ENCODE peak calls at places on chromosomes 11 and 22, in eight cellular contexts. F, K, M, O, V, L, P and Q are unnamed samples. For H3K4me1, the result is how much of the 10 kb centered on the place peaks cover.

GRCh38 chr11:75223954-75224643 is 16.5 kb upstream of the TPBGL start:
- ATAC-seq in F (peak), K (peak), M (peak), O (peak), V (no peak), L (no peak), P (peak), Q (no peak)

GRCh38 chr11:121557348-121557747 is 104.6 kb upstream of the SORL1-AS1 start:
- ATAC-seq in F (no peak), K (no peak), M (no peak), O (no peak), V (no peak), L (peak), P (no peak), Q (no peak)

GRCh38 chr22:29145321-29146072 is 60.2 kb upstream of the EMID1 start:
- ATAC-seq in F (peak), K (peak), M (peak), O (no peak), V (no peak), L (no peak), P (no peak), Q (no peak)

GRCh38 chr22:24707477-24707816 is 67.1 kb downstream of the PIWIL3 start:
- ATAC-seq in F (peak), K (peak), M (peak), O (peak), V (peak), L (no peak), P (peak), Q (no peak)

GRCh38 chr11:14672635-14673034 is 29.0 kb downstream of the PDE3B start:
- ATAC-seq in F (no peak), K (no peak), M (no peak), O (no peak), V (no peak), L (no peak), P (no peak), Q (no peak)

GRCh38 chr11:110148775-110149744 is 55.9 kb downstream of the ZC3H12C start:
- ATAC-seq in F (no peak), K (peak), M (no peak), O (peak), V (peak), L (peak), P (no peak), Q (no peak)

GRCh38 chr22:40237241-40237640 is 59.5 kb downstream of the TNRC6B start:
- ATAC-seq in F (no peak), K (no peak), M (no peak), O (no peak), V (no peak), L (peak), P (no peak), Q (no peak)

GRCh38 chr11:128465531-128465930 is 121.8 kb downstream of the ETS1 start:
- ATAC-seq in F (no peak), K (no peak), M (no peak), O (no peak), V (no peak), L (no peak), P (no peak), Q (no peak)

GRCh38 chr11:821513-822371 is 3.0 kb downstream of the PNPLA2 start:
- ATAC-seq in F (no peak), K (no peak), M (no peak), O (no peak), V (peak), L (no peak), P (no peak), Q (no peak)

GRCh38 chr22:24845036-24845918 is 39.3 kb downstream of the SGSM1 start:
- ATAC-seq in F (no peak), K (no peak), M (no peak), O (no peak), V (peak), L (no peak), P (no peak), Q (no peak)

GRCh38 chr11:10885703-10886363 is 28.0 kb upstream of the ZBED5 start:
- ATAC-seq in F (no peak), K (no peak), M (no peak), O (no peak), V (no peak), L (no peak), P (no peak), Q (no peak)

GRCh38 chr11:78351193-78351592 is 66.4 kb downstream of the GAB2 start:
- ATAC-seq in F (no peak), K (no peak), M (peak), O (peak), V (no peak), L (peak), P (peak), Q (no peak)

GRCh38 chr11:6646040-6646439 is 9.6 kb downstream of the DCHS1 start:
- ATAC-seq in F (no peak), K (no peak), M (no peak), O (peak), V (peak), L (peak), P (no peak), Q (peak)

GRCh38 chr22:46721716-46722115 is 16.3 kb downstream of the CERK start:
- ATAC-seq in F (no peak), K (no peak), M (no peak), O (no peak), V (no peak), L (no peak), P (no peak), Q (no peak)

GRCh38 chr22:31612891-31613285 is 49.1 kb downstream of the PISD start:
- ATAC-seq in F (no peak), K (no peak), M (no peak), O (no peak), V (no peak), L (no peak), P (no peak), Q (no peak)

GRCh38 chr11:48036011-48036410 is 55.7 kb downstream of the PTPRJ start:
- ATAC-seq in F (no peak), K (no peak), M (peak), O (no peak), V (no peak), L (no peak), P (no peak), Q (no peak)

GRCh38 chr11:1330473-1330872 is 21.0 kb upstream of the TOLLIP start:
- ATAC-seq in F (no peak), K (no peak), M (no peak), O (no peak), V (no peak), L (no peak), P (no peak), Q (no peak)

GRCh38 chr11:34075178-34075820 is 23.8 kb downstream of the CAPRIN1 start:
- ATAC-seq in F (no peak), K (peak), M (no peak), O (no peak), V (no peak), L (no peak), P (peak), Q (no peak)

GRCh38 chr22:36386900-36387663 is 685 bp downstream of the MYH9 start:
- ATAC-seq in F (peak), K (peak), M (peak), O (peak), V (peak), L (peak), P (peak), Q (no peak)

GRCh38 chr11:110447897-110448522 is 18.3 kb downstream of the FDX1 start:
- ATAC-seq in F (no peak), K (peak), M (no peak), O (peak), V (no peak), L (peak), P (no peak), Q (no peak)

GRCh38 chr22:40898850-40899357 is 37.0 kb upstream of the DNAJB7 start:
- ATAC-seq in F (no peak), K (peak), M (peak), O (peak), V (peak), L (peak), P (peak), Q (no peak)

GRCh38 chr22:50715250-50715649 is 22.8 kb upstream of the ACR start:
- ATAC-seq in F (no peak), K (no peak), M (no peak), O (no peak), V (no peak), L (no peak), P (no peak), Q (no peak)

GRCh38 chr22:38731703-38732161 is 24.1 kb downstream of the SUN2 start:
- ATAC-seq in F (no peak), K (no peak), M (no peak), O (no peak), V (no peak), L (no peak), P (no peak), Q (no peak)

GRCh38 chr22:39956932-39957664 is 3.1 kb upstream of the TMA7B start:
- ATAC-seq in F (no peak), K (no peak), M (no peak), O (no peak), V (no peak), L (peak), P (no peak), Q (no peak)

GRCh38 chr11:117300301-117300700 is 9.2 kb downstream of the BACE1-AS start:
- ATAC-seq in F (peak), K (no peak), M (peak), O (peak), V (peak), L (peak), P (peak), Q (peak)

GRCh38 chr22:50546326-50547230 is 879 bp downstream of the KLHDC7B start:
- ATAC-seq in F (peak), K (no peak), M (no peak), O (no peak), V (no peak), L (no peak), P (no peak), Q (no peak)

GRCh38 chr22:37459211-37459610 is 27.0 kb downstream of the MFNG start:
- ATAC-seq in F (no peak), K (no peak), M (no peak), O (no peak), V (no peak), L (no peak), P (no peak), Q (no peak)

GRCh38 chr11:108246885-108247284 is 24.0 kb downstream of the ATM start:
- ATAC-seq in F (no peak), K (no peak), M (no peak), O (no peak), V (no peak), L (no peak), P (no peak), Q (no peak)

GRCh38 chr11:39630365-39630764 is 1829.1 kb downstream of the LRRC4C start:
- ATAC-seq in F (no peak), K (no peak), M (no peak), O (no peak), V (no peak), L (no peak), P (no peak), Q (no peak)

GRCh38 chr22:35995345-35995744 is 33.3 kb downstream of the RBFOX2 start:
- ATAC-seq in F (no peak), K (no peak), M (no peak), O (peak), V (peak), L (no peak), P (no peak), Q (peak)

GRCh38 chr11:19812710-19813109 is 100.1 kb downstream of the NAV2 start:
- ATAC-seq in F (no peak), K (no peak), M (no peak), O (no peak), V (no peak), L (no peak), P (no peak), Q (no peak)

GRCh38 chr22:25837288-25837900 is 95.4 kb downstream of the MYO18B start:
- ATAC-seq in F (no peak), K (no peak), M (no peak), O (no peak), V (no peak), L (no peak), P (no peak), Q (no peak)

GRCh38 chr11:59191899-59192298 is 20.0 kb downstream of the DTX4 start:
- ATAC-seq in F (peak), K (no peak), M (no peak), O (no peak), V (peak), L (no peak), P (no peak), Q (no peak)

GRCh38 chr11:59187587-59187986 is 15.7 kb downstream of the DTX4 start:
- ATAC-seq in F (no peak), K (no peak), M (no peak), O (no peak), V (peak), L (no peak), P (no peak), Q (peak)

GRCh38 chr11:59191095-59191494 is 19.2 kb downstream of the DTX4 start:
- ATAC-seq in F (peak), K (no peak), M (no peak), O (no peak), V (no peak), L (no peak), P (no peak), Q (no peak)

GRCh38 chr11:59188954-59189353 is 17.0 kb downstream of the DTX4 start:
- ATAC-seq in F (no peak), K (no peak), M (no peak), O (no peak), V (no peak), L (no peak), P (no peak), Q (no peak)

GRCh38 chr11:59189986-59190385 is 18.1 kb downstream of the DTX4 start:
- ATAC-seq in F (no peak), K (no peak), M (no peak), O (no peak), V (no peak), L (no peak), P (no peak), Q (no peak)
- H3K4me1 ChIP-seq in F (under half), K (under half), M (under half), O (under half), V (half or more), L (under half), P (under half), Q (under half)

DNA sequence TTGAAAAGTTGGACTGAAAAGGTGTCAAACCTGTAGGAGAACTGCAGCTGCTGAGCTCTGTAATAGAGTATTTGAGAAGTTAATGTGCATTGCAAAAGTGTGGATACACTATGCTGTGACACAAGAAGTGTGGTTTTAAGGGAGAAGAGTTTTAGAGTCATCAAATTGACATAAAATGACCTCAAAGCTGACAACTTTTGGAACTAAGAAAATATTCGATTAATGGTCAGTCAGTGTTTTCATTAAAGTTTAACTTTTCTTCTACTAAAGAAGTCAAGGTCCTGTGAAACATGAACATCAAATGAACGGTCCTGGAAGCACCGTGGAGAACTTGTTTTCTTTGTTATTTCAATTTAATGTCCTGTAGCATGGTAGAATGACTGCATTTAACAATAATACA is 624.0 kb upstream of the CCDC90B start:
- ATAC-seq in F (no peak), K (no peak), M (no peak), O (no peak), V (no peak), L (no peak), P (no peak), Q (no peak)
- TF ChIP-seq POLR2AphosphoS5 in F (no peak), K (no peak), M (no peak), O (no peak), V (no peak), L (no peak), P (no peak), Q (no peak)

GRCh38 chr11:66493124-66493523 is 12.9 kb downstream of the DPP3 start:
- ATAC-seq in F (no peak), K (no peak), M (no peak), O (no peak), V (no peak), L (no peak), P (no peak), Q (no peak)

GRCh38 chr11:66488957-66489356 is 8.7 kb downstream of the DPP3 start:
- ATAC-seq in F (no peak), K (no peak), M (no peak), O (no peak), V (no peak), L (no peak), P (no peak), Q (no peak)

GRCh38 chr11:66492161-66492865 is 12.1 kb downstream of the DPP3 start:
- ATAC-seq in F (no peak), K (no peak), M (no peak), O (no peak), V (no peak), L (no peak), P (no peak), Q (no peak)

GRCh38 chr11:66489636-66490035 is 9.4 kb downstream of the DPP3 start:
- ATAC-seq in F (no peak), K (no peak), M (no peak), O (no peak), V (no peak), L (no peak), P (no peak), Q (no peak)

GRCh38 chr11:66491315-66491935 is 11.2 kb downstream of the DPP3 start:
- ATAC-seq in F (peak), K (peak), M (peak), O (peak), V (no peak), L (peak), P (peak), Q (no peak)
- TF ChIP-seq CTCF in F (peak), K (peak), M (peak), O (peak), V (no peak), L (peak), P (peak), Q (no peak)

DNA sequence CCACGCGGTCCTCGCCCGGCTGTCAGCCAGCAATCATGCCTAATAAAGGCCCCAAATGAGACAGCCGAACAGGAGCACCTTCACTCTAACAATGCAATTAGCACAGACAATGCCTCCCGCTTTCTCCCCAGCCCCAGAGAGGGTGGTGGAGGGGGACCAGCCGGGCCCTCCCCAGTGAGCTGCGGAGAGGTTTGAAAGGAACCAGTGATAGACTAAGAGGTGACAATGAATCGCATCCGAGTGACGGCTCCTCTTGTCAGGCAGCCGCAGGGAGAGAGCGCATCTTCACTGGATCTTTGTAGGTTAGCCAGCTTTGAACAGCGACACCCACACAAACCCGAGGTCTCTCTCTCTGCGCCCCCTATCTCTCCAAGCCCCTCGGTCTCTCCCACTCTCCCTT is 28.0 kb downstream of the FLRT1 start:
- ATAC-seq in F (no peak), K (no peak), M (no peak), O (no peak), V (no peak), L (no peak), P (no peak), Q (no peak)
- H3K4me1 ChIP-seq in F (under half), K (under half), M (under half), O (under half), V (under half), L (under half), P (under half), Q (under half)

GRCh38 chr11:68385128-68385527 is 72.7 kb downstream of the LRP5 start:
- ATAC-seq in F (no peak), K (no peak), M (no peak), O (no peak), V (no peak), L (no peak), P (no peak), Q (no peak)

GRCh38 chr11:68382358-68382998 is 70.1 kb downstream of the LRP5 start:
- ATAC-seq in F (no peak), K (no peak), M (no peak), O (no peak), V (no peak), L (no peak), P (no peak), Q (no peak)

GRCh38 chr11:68384530-68385081 is 72.2 kb downstream of the LRP5 start:
- ATAC-seq in F (no peak), K (no peak), M (no peak), O (no peak), V (no peak), L (no peak), P (no peak), Q (no peak)

GRCh38 chr11:68381716-68382115 is 69.3 kb downstream of the LRP5 start:
- ATAC-seq in F (no peak), K (no peak), M (no peak), O (no peak), V (no peak), L (peak), P (peak), Q (no peak)

GRCh38 chr11:68383976-68384501 is 71.6 kb downstream of the LRP5 start:
- ATAC-seq in F (no peak), K (peak), M (peak), O (peak), V (peak), L (peak), P (no peak), Q (peak)
- TF ChIP-seq POLR2AphosphoS5 in F (no peak), K (no peak), M (no peak), O (no peak), V (no peak), L (no peak), P (peak), Q (no peak)

DNA sequence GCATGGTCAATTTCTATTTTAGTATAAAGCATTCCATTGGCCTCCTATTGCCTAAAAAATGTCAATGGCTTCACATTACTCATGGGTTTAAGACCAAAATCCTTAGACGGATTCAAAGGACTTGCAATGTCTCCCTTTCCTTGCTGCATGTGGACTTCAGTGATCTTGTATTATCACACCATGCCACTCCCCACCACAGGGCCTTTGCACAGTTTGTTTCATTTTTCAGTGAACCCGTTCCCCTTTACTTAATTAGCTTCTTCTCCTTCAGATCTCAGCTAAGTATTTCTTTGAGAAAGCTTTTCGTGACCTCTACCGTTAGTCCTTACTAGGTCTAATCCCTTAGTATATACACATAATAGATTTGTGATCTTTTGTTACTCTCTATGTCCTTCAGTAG is 269.7 kb downstream of the FAM76B start:
- ATAC-seq in F (no peak), K (no peak), M (no peak), O (no peak), V (no peak), L (no peak), P (no peak), Q (no peak)
- TF ChIP-seq CTCF in F (no peak), K (no peak), M (no peak), O (no peak), V (no peak), L (no peak), P (no peak), Q (no peak)

GRCh38 chr11:114122668-114123067 is 63.2 kb downstream of the ZBTB16 start:
- ATAC-seq in F (no peak), K (no peak), M (no peak), O (peak), V (no peak), L (no peak), P (no peak), Q (no peak)
- H3K4me1 ChIP-seq in F (under half), K (under half), M (under half), O (under half), V (half or more), L (under half), P (under half), Q (half or more)

GRCh38 chr11:12249590-12250260 is 127.6 kb upstream of the PARVA start:
- ATAC-seq in F (no peak), K (no peak), M (no peak), O (no peak), V (no peak), L (no peak), P (no peak), Q (peak)
- TF ChIP-seq POLR2AphosphoS5 in F (no peak), K (no peak), M (no peak), O (no peak), V (no peak), L (no peak), P (no peak), Q (no peak)